ENCODE peak calls at places on chromosomes 6 and 20, in nine cellular contexts. One of them, this sample, is unnamed. For H3K4me1, the result is how much of the 10 kb centered on the place peaks cover.

GRCh38 chr6:53042112-53042511 is 23.1 kb upstream of the FBXO9 start:
- DNase-seq in body of pancreas: no peak
- DNase-seq in heart left ventricle: no peak
- DNase-seq in uterus: no peak
- DNase-seq in H1: no peak
- DNase-seq in transverse colon: no peak
- DNase-seq in stomach: no peak
- DNase-seq in K562: no peak
- DNase-seq in adrenal gland: no peak
- DNase-seq in this sample: no peak

GRCh38 chr6:170108456-170108855 is 182.4 kb downstream of the DLL1 start:
- DNase-seq in uterus: no peak
- DNase-seq in body of pancreas: no peak
- DNase-seq in K562: no peak
- DNase-seq in stomach: peak
- DNase-seq in adrenal gland: no peak
- DNase-seq in H1: no peak
- DNase-seq in heart left ventricle: peak
- DNase-seq in transverse colon: no peak
- DNase-seq in this sample: no peak

GRCh38 chr6:45684476-45684875 is 306.7 kb upstream of the SUPT3H start:
- DNase-seq in stomach: no peak
- DNase-seq in transverse colon: no peak
- DNase-seq in heart left ventricle: no peak
- DNase-seq in K562: no peak
- DNase-seq in body of pancreas: no peak
- DNase-seq in adrenal gland: no peak
- DNase-seq in H1: no peak
- DNase-seq in uterus: no peak
- DNase-seq in this sample: no peak

GRCh38 chr6:149337330-149337729 is 19.8 kb downstream of the TAB2 start:
- DNase-seq in body of pancreas: no peak
- DNase-seq in adrenal gland: no peak
- DNase-seq in uterus: no peak
- DNase-seq in transverse colon: no peak
- DNase-seq in stomach: no peak
- DNase-seq in K562: no peak
- DNase-seq in heart left ventricle: no peak
- DNase-seq in H1: no peak
- DNase-seq in this sample: no peak

GRCh38 chr6:122147291-122147690 is 252.2 kb upstream of the HSF2 start:
- DNase-seq in H1: no peak
- DNase-seq in heart left ventricle: no peak
- DNase-seq in adrenal gland: no peak
- DNase-seq in uterus: no peak
- DNase-seq in K562: no peak
- DNase-seq in stomach: no peak
- DNase-seq in transverse colon: no peak
- DNase-seq in body of pancreas: no peak
- DNase-seq in this sample: no peak

GRCh38 chr6:443621-444175 is 52.1 kb downstream of the IRF4 start:
- DNase-seq in K562: no peak
- DNase-seq in H1: no peak
- DNase-seq in adrenal gland: no peak
- DNase-seq in body of pancreas: no peak
- DNase-seq in stomach: no peak
- DNase-seq in uterus: no peak
- DNase-seq in heart left ventricle: no peak
- DNase-seq in transverse colon: no peak
- DNase-seq in this sample: no peak

GRCh38 chr6:24927985-24928735 is 7.6 kb downstream of the RIPOR2 start:
- DNase-seq in K562: no peak
- DNase-seq in heart left ventricle: no peak
- DNase-seq in adrenal gland: no peak
- DNase-seq in H1: no peak
- DNase-seq in body of pancreas: no peak
- DNase-seq in uterus: no peak
- DNase-seq in stomach: no peak
- DNase-seq in transverse colon: no peak
- DNase-seq in this sample: no peak

GRCh38 chr6:31713991-31714684 is 1.0 kb upstream of the LY6G6D start:
- DNase-seq in transverse colon: peak
- DNase-seq in H1: no peak
- DNase-seq in uterus: no peak
- DNase-seq in body of pancreas: no peak
- DNase-seq in stomach: no peak
- DNase-seq in adrenal gland: no peak
- DNase-seq in K562: no peak
- DNase-seq in heart left ventricle: no peak
- DNase-seq in this sample: peak

GRCh38 chr6:103177800-103178199 is 1681.9 kb downstream of the HACE1 start:
- DNase-seq in uterus: no peak
- DNase-seq in adrenal gland: no peak
- DNase-seq in body of pancreas: no peak
- DNase-seq in stomach: no peak
- DNase-seq in transverse colon: no peak
- DNase-seq in heart left ventricle: no peak
- DNase-seq in H1: no peak
- DNase-seq in K562: no peak
- DNase-seq in this sample: no peak

GRCh38 chr20:53578492-53579222 is 15.0 kb downstream of the ZNF217 start:
- DNase-seq in transverse colon: peak
- DNase-seq in H1: no peak
- DNase-seq in uterus: peak
- DNase-seq in stomach: peak
- DNase-seq in K562: peak
- DNase-seq in adrenal gland: peak
- DNase-seq in body of pancreas: peak
- DNase-seq in heart left ventricle: peak
- DNase-seq in this sample: peak
- TF ChIP-seq POLR2A in transverse colon: no peak
- TF ChIP-seq POLR2A in H1: no peak
- TF ChIP-seq POLR2A in uterus: no peak
- TF ChIP-seq POLR2A in stomach: no peak
- TF ChIP-seq POLR2A in K562: no peak
- TF ChIP-seq POLR2A in adrenal gland: no peak
- TF ChIP-seq POLR2A in body of pancreas: no peak
- TF ChIP-seq POLR2A in heart left ventricle: no peak
- TF ChIP-seq POLR2A in this sample: no peak

GRCh38 chr6:36038120-36038876 is 10.7 kb downstream of the MAPK14 start:
- DNase-seq in stomach: no peak
- DNase-seq in H1: no peak
- DNase-seq in adrenal gland: no peak
- DNase-seq in K562: no peak
- DNase-seq in heart left ventricle: no peak
- DNase-seq in uterus: no peak
- DNase-seq in transverse colon: no peak
- DNase-seq in body of pancreas: no peak
- DNase-seq in this sample: no peak

GRCh38 chr6:36042618-36043260 is 15.1 kb downstream of the MAPK14 start:
- DNase-seq in uterus: no peak
- DNase-seq in K562: no peak
- DNase-seq in transverse colon: no peak
- DNase-seq in body of pancreas: no peak
- DNase-seq in stomach: no peak
- DNase-seq in H1: no peak
- DNase-seq in heart left ventricle: no peak
- DNase-seq in adrenal gland: no peak
- DNase-seq in this sample: no peak

GRCh38 chr6:36040958-36041357 is 13.3 kb downstream of the MAPK14 start:
- DNase-seq in stomach: no peak
- DNase-seq in K562: no peak
- DNase-seq in adrenal gland: no peak
- DNase-seq in transverse colon: no peak
- DNase-seq in H1: no peak
- DNase-seq in uterus: no peak
- DNase-seq in heart left ventricle: no peak
- DNase-seq in body of pancreas: no peak
- DNase-seq in this sample: no peak

GRCh38 chr6:36035240-36035639 is 7.6 kb downstream of the MAPK14 start:
- DNase-seq in uterus: no peak
- DNase-seq in heart left ventricle: no peak
- DNase-seq in H1: no peak
- DNase-seq in transverse colon: no peak
- DNase-seq in K562: no peak
- DNase-seq in body of pancreas: no peak
- DNase-seq in stomach: no peak
- DNase-seq in adrenal gland: no peak
- DNase-seq in this sample: no peak

GRCh38 chr6:36039113-36039512 is 11.5 kb downstream of the MAPK14 start:
- DNase-seq in uterus: no peak
- DNase-seq in H1: no peak
- DNase-seq in heart left ventricle: no peak
- DNase-seq in K562: no peak
- DNase-seq in adrenal gland: no peak
- DNase-seq in stomach: no peak
- DNase-seq in body of pancreas: no peak
- DNase-seq in transverse colon: no peak
- DNase-seq in this sample: no peak
- H3K4me1 ChIP-seq in uterus: under half
- H3K4me1 ChIP-seq in H1: under half
- H3K4me1 ChIP-seq in heart left ventricle: half or more
- H3K4me1 ChIP-seq in K562: under half
- H3K4me1 ChIP-seq in adrenal gland: half or more
- H3K4me1 ChIP-seq in stomach: under half
- H3K4me1 ChIP-seq in body of pancreas: half or more
- H3K4me1 ChIP-seq in transverse colon: under half
- H3K4me1 ChIP-seq in this sample: half or more

GRCh38 chr6:158002951-158003853 is 21.5 kb downstream of the SYNJ2 start:
- DNase-seq in adrenal gland: no peak
- DNase-seq in H1: no peak
- DNase-seq in uterus: peak
- DNase-seq in heart left ventricle: peak
- DNase-seq in body of pancreas: peak
- DNase-seq in transverse colon: peak
- DNase-seq in stomach: no peak
- DNase-seq in K562: peak
- DNase-seq in this sample: peak
- TF ChIP-seq POLR2A in adrenal gland: no peak
- TF ChIP-seq POLR2A in H1: no peak
- TF ChIP-seq POLR2A in uterus: no peak
- TF ChIP-seq POLR2A in heart left ventricle: no peak
- TF ChIP-seq POLR2A in body of pancreas: no peak
- TF ChIP-seq POLR2A in transverse colon: peak
- TF ChIP-seq POLR2A in stomach: no peak
- TF ChIP-seq POLR2A in K562: no peak
- TF ChIP-seq POLR2A in this sample: no peak

GRCh38 chr20:48732081-48732829 is 95.5 kb downstream of the PREX1 start:
- DNase-seq in uterus: no peak
- DNase-seq in heart left ventricle: no peak
- DNase-seq in transverse colon: no peak
- DNase-seq in H1: no peak
- DNase-seq in K562: no peak
- DNase-seq in body of pancreas: no peak
- DNase-seq in stomach: no peak
- DNase-seq in adrenal gland: no peak
- DNase-seq in this sample: no peak

GRCh38 chr20:48735112-48735511 is 92.7 kb downstream of the PREX1 start:
- DNase-seq in H1: no peak
- DNase-seq in uterus: no peak
- DNase-seq in K562: no peak
- DNase-seq in adrenal gland: no peak
- DNase-seq in body of pancreas: no peak
- DNase-seq in transverse colon: no peak
- DNase-seq in stomach: no peak
- DNase-seq in heart left ventricle: no peak
- DNase-seq in this sample: no peak

GRCh38 chr20:48734104-48734749 is 93.6 kb downstream of the PREX1 start:
- DNase-seq in transverse colon: no peak
- DNase-seq in heart left ventricle: no peak
- DNase-seq in adrenal gland: no peak
- DNase-seq in body of pancreas: no peak
- DNase-seq in stomach: no peak
- DNase-seq in K562: no peak
- DNase-seq in H1: no peak
- DNase-seq in uterus: no peak
- DNase-seq in this sample: no peak

GRCh38 chr20:48731581-48731980 is 96.2 kb downstream of the PREX1 start:
- DNase-seq in heart left ventricle: no peak
- DNase-seq in stomach: no peak
- DNase-seq in body of pancreas: no peak
- DNase-seq in uterus: no peak
- DNase-seq in K562: no peak
- DNase-seq in adrenal gland: no peak
- DNase-seq in H1: no peak
- DNase-seq in transverse colon: no peak
- DNase-seq in this sample: no peak

DNA sequence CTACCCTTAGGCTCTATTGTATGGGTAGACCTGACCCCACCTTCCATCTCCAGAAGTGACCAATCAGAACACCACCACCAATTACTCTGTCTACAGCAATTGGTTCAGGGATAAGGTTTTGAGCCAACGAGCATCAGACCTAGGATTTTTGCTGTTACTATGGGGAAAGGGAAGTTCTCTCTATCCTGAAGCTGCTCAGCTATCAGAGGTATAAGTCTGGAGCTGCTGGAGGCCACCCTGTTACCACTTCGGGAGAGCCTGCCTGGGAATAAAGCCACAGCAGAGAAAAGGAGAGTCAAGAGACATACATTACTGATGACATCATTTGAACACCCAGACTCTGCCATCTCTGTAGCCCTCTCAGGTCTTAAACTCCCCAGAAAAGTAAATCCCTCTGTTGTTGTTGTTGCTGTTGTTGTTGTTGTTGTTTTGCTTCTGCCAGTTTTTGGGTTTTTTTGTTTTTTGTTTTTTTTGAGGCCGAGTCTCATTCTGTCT is 94.5 kb downstream of the PREX1 start:
- DNase-seq in stomach: no peak
- DNase-seq in K562: no peak
- DNase-seq in adrenal gland: no peak
- DNase-seq in heart left ventricle: no peak
- DNase-seq in body of pancreas: no peak
- DNase-seq in H1: no peak
- DNase-seq in transverse colon: no peak
- DNase-seq in uterus: no peak
- DNase-seq in this sample: no peak
- H3K4me1 ChIP-seq in stomach: under half
- H3K4me1 ChIP-seq in K562: under half
- H3K4me1 ChIP-seq in adrenal gland: under half
- H3K4me1 ChIP-seq in heart left ventricle: under half
- H3K4me1 ChIP-seq in body of pancreas: under half
- H3K4me1 ChIP-seq in H1: under half
- H3K4me1 ChIP-seq in transverse colon: under half
- H3K4me1 ChIP-seq in uterus: under half
- H3K4me1 ChIP-seq in this sample: under half

DNA sequence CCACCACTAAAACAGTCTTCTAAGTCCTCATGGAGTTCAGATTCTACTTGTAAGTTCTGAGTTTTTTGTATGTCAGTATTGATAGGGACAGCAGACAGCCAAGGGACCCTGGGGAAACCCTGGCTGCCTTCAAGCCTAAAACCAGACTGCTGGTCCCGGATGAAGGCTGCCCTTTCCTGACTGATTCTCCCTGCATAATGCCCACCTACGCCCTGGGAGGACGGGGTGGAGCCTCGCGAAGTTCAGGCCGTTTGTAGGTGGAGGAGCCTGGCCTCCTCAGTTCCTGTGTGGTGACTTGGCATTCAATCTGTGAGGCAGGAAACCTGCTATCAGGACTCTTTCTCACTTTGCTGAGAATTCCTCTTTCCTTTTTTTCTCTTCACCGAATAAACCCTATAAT is 120.3 kb upstream of the LGSN start:
- DNase-seq in K562: no peak
- DNase-seq in stomach: peak
- DNase-seq in uterus: no peak
- DNase-seq in adrenal gland: no peak
- DNase-seq in heart left ventricle: no peak
- DNase-seq in body of pancreas: no peak
- DNase-seq in H1: no peak
- DNase-seq in transverse colon: no peak
- DNase-seq in this sample: no peak
- TF ChIP-seq POLR2A in K562: no peak
- TF ChIP-seq POLR2A in stomach: no peak
- TF ChIP-seq POLR2A in uterus: no peak
- TF ChIP-seq POLR2A in adrenal gland: no peak
- TF ChIP-seq POLR2A in heart left ventricle: no peak
- TF ChIP-seq POLR2A in body of pancreas: no peak
- TF ChIP-seq POLR2A in H1: no peak
- TF ChIP-seq POLR2A in transverse colon: no peak
- TF ChIP-seq POLR2A in this sample: no peak